ENCODE peak calls at places on chromosomes 4 and X, in nine cellular contexts. P is Kasumi-1; N is C1 segment of cervical spinal cord; T is bronchial epithelial cell; E is GM06990; Y is posterior vena cava; G is activated CD8-positive, alpha-beta memory T cell treated with anti-CD3 and anti-CD28 coated beads for 4 hours; W is GM19239; S is effector memory CD8-positive, alpha-beta T cell. D is an unnamed sample.
A peak's percentile ranks its signal among the peaks of the same experiment; 100 is the strongest.

GRCh38 chr4:86939123-86939522 is 4.3 kb downstream of the AFF1 start:
- DNase-seq in E (peak; percentile 46), Y (no peak), T (peak; percentile 62), P (peak; percentile 35), N (no peak), W (no peak), S (no peak), G (no peak), D (no peak)

GRCh38 chrX:100447563-100448397 is 37.7 kb upstream of the PCDH19 start:
- DNase-seq in N (peak; percentile 8), W (peak; percentile 8), P (peak; percentile 62), T (peak; percentile 10), E (no peak), S (peak; percentile 1), Y (no peak), G (no peak), D (peak; percentile 4)

GRCh38 chr4:3310301-3311094 is 17.7 kb downstream of the RGS12 start:
- DNase-seq in N (no peak), Y (no peak), S (no peak), G (no peak), P (no peak), T (no peak), W (no peak), E (no peak), D (no peak)

GRCh38 chr4:55080174-55080865 is 45.1 kb downstream of the KDR start:
- DNase-seq in T (no peak), P (no peak), G (no peak), N (no peak), S (no peak), W (no peak), Y (no peak), E (no peak), D (no peak)

GRCh38 chr4:186932631-186933150 is 209.0 kb upstream of the FAT1 start:
- DNase-seq in E (no peak), N (no peak), S (no peak), G (no peak), P (peak; percentile 4), T (peak; percentile 39), W (no peak), Y (no peak), D (no peak)

GRCh38 chrX:97968376-97969104 is 1084.8 kb downstream of the RPA4 start:
- DNase-seq in W (no peak), P (no peak), S (no peak), T (no peak), G (no peak), N (no peak), Y (no peak), E (no peak), D (no peak)

GRCh38 chr4:2281575-2282343 is 19.9 kb upstream of the MXD4 start:
- DNase-seq in W (peak; percentile 46), P (peak; percentile 77), S (peak; percentile 87), Y (no peak), T (no peak), N (no peak), G (peak; percentile 58), E (peak; percentile 36), D (peak; percentile 84)

GRCh38 chrX:48474127-48474526 is 1.9 kb upstream of the FTSJ1 start:
- DNase-seq in S (no peak), Y (no peak), W (no peak), N (no peak), P (peak; percentile 50), T (no peak), E (no peak), G (no peak), D (no peak)

GRCh38 chrX:154696328-154697045 is 43.1 kb upstream of the CTAG2 start:
- DNase-seq in T (peak; percentile 64), G (no peak), N (peak; percentile 4), P (no peak), Y (no peak), S (no peak), W (no peak), E (no peak), D (no peak)

GRCh38 chr4:78544681-78545080 is 6.9 kb upstream of the ANXA3 start:
- DNase-seq in E (no peak), T (no peak), N (no peak), Y (no peak), G (no peak), S (no peak), W (no peak), P (no peak), D (no peak)

GRCh38 chr4:175514174-175514573 is 297.9 kb downstream of the GPM6A start:
- DNase-seq in P (no peak), E (no peak), G (no peak), T (no peak), N (no peak), Y (no peak), W (no peak), S (no peak), D (no peak)

GRCh38 chr4:78971326-78971725 is 32.1 kb upstream of the PAQR3 start:
- DNase-seq in W (no peak), N (no peak), E (no peak), T (no peak), G (no peak), Y (no peak), S (no peak), P (no peak), D (no peak)

GRCh38 chrX:129654652-129655546 is at the start of gene APLN:
- DNase-seq in S (no peak), G (no peak), N (peak; percentile 30), E (no peak), Y (peak; percentile 85), P (no peak), T (no peak), W (no peak), D (no peak)

GRCh38 chr4:24210332-24210902 is 320.6 kb upstream of the PPARGC1A start:
- DNase-seq in G (no peak), W (no peak), P (no peak), Y (peak; percentile 92), E (no peak), N (no peak), S (no peak), T (peak; percentile 86), D (no peak)

GRCh38 chrX:13087322-13088154 is 43.1 kb upstream of the FAM9C start:
- DNase-seq in Y (no peak), N (no peak), W (no peak), T (peak; percentile 85), P (peak; percentile 77), E (peak; percentile 83), S (peak; percentile 50), G (peak; percentile 51), D (peak; percentile 67)

GRCh38 chr4:16785800-16786527 is 112.5 kb downstream of the LDB2 start:
- DNase-seq in P (no peak), G (no peak), T (no peak), E (no peak), N (no peak), S (no peak), Y (no peak), W (no peak), D (no peak)

GRCh38 chr4:74654230-74654681 is 140.1 kb downstream of the BTC start:
- DNase-seq in Y (no peak), G (no peak), E (no peak), P (no peak), W (no peak), N (no peak), T (peak; percentile 50), S (no peak), D (no peak)

GRCh38 chrX:107684956-107685385 is 56.7 kb downstream of the PRPS1 start:
- DNase-seq in S (no peak), P (peak; percentile 88), Y (peak; percentile 90), N (no peak), G (no peak), W (no peak), E (peak; percentile 40), T (peak; percentile 90), D (no peak)

GRCh38 chr4:185810746-185811508 is 1.1 kb downstream of the SORBS2 start:
- DNase-seq in Y (no peak), N (no peak), S (no peak), E (no peak), W (no peak), G (no peak), T (peak; percentile 25), P (no peak), D (no peak)

GRCh38 chr4:137421796-137422195 is 110.5 kb downstream of the PCDH18 start:
- DNase-seq in S (no peak), N (no peak), Y (no peak), E (no peak), G (no peak), T (no peak), P (peak; percentile 60), W (no peak), D (no peak)

GRCh38 chrX:29880977-29881376 is 334.4 kb upstream of the MAGEB2 start:
- DNase-seq in T (no peak), W (no peak), G (no peak), Y (no peak), P (no peak), N (no peak), E (no peak), S (no peak), D (no peak)

GRCh38 chr4:68271851-68272756 is 26.6 kb upstream of the TMPRSS11B start:
- DNase-seq in Y (no peak), S (no peak), N (no peak), G (no peak), W (peak; percentile 9), T (peak; percentile 65), E (peak; percentile 27), P (peak; percentile 83), D (no peak)

GRCh38 chrX:74536142-74537010 is 78.0 kb downstream of the RLIM start:
- DNase-seq in G (no peak), P (peak; percentile 66), W (peak; percentile 33), Y (peak; percentile 96), N (peak; percentile 45), S (peak; percentile 1), T (peak; percentile 49), E (peak; percentile 42), D (peak; percentile 14)

GRCh38 chr4:95506264-95506663 is 42.5 kb downstream of the UNC5C start:
- DNase-seq in W (no peak), E (no peak), T (peak; percentile 20), S (no peak), Y (no peak), G (no peak), P (no peak), N (no peak), D (no peak)

GRCh38 chr4:98873059-98873458 is 55.9 kb downstream of the EIF4E start:
- DNase-seq in Y (no peak), G (no peak), P (no peak), W (no peak), E (no peak), S (no peak), N (no peak), T (peak; percentile 72), D (no peak)

GRCh38 chr4:163920426-163920825 is 425.9 kb downstream of the TMA16 start:
- DNase-seq in Y (no peak), G (no peak), E (no peak), S (no peak), N (no peak), P (no peak), W (no peak), T (no peak), D (no peak)

GRCh38 chrX:65644621-65645287 is 22.7 kb upstream of the MSN start:
- DNase-seq in N (peak; percentile 11), G (no peak), Y (peak; percentile 94), P (no peak), S (no peak), T (peak; percentile 86), W (no peak), E (no peak), D (no peak)

GRCh38 chr4:90317785-90318184 is 190.6 kb downstream of the CCSER1 start:
- DNase-seq in S (no peak), G (no peak), P (no peak), W (no peak), N (no peak), T (peak; percentile 67), Y (no peak), E (no peak), D (no peak)

GRCh38 chr4:7971881-7972500 is 32.3 kb upstream of the AFAP1 start:
- DNase-seq in E (no peak), T (peak; percentile 37), W (no peak), P (no peak), Y (no peak), S (no peak), G (no peak), N (no peak), D (no peak)

GRCh38 chr4:89468632-89469031 is 161.0 kb upstream of the GPRIN3 start:
- DNase-seq in T (no peak), W (no peak), E (no peak), Y (no peak), N (no peak), S (no peak), P (peak; percentile 5), G (no peak), D (no peak)